ENCODE peak calls at places on chromosomes 13 and 19, in eight cellular contexts. One of them, this sample, is unnamed.

GRCh38 chr13:48235100-48235813 is 2.3 kb downstream of the ITM2B start:
- DNase-seq in stimulated activated CD8-positive, alpha-beta memory T cell treated with anti-CD3 and anti-CD28 coated beads, Interleukin-15, amount 100 ng/mL, for 24 hours: no peak
- DNase-seq in NCI-H510A: no peak
- DNase-seq in T-helper 1 cell: peak; percentile 47
- DNase-seq in ovary: no peak
- DNase-seq in cortex of kidney: no peak
- DNase-seq in astrocyte of the spinal cord: peak; percentile 44
- DNase-seq in activated CD8-positive, alpha-beta memory T cell treated with anti-CD3 and anti-CD28 coated beads, Interleukin-2, amount 50 U/mL, for 4 hours: no peak
- DNase-seq in this sample: no peak

GRCh38 chr13:59086147-59086546 is 1077.6 kb downstream of the DIAPH3 start:
- DNase-seq in stimulated activated CD8-positive, alpha-beta memory T cell treated with anti-CD3 and anti-CD28 coated beads, Interleukin-15, amount 100 ng/mL, for 24 hours: no peak
- DNase-seq in NCI-H510A: no peak
- DNase-seq in T-helper 1 cell: no peak
- DNase-seq in ovary: no peak
- DNase-seq in cortex of kidney: no peak
- DNase-seq in astrocyte of the spinal cord: peak; percentile 78
- DNase-seq in activated CD8-positive, alpha-beta memory T cell treated with anti-CD3 and anti-CD28 coated beads, Interleukin-2, amount 50 U/mL, for 4 hours: no peak
- DNase-seq in this sample: no peak

GRCh38 chr13:110319774-110320509 is 12.9 kb downstream of the COL4A2 start:
- DNase-seq in stimulated activated CD8-positive, alpha-beta memory T cell treated with anti-CD3 and anti-CD28 coated beads, Interleukin-15, amount 100 ng/mL, for 24 hours: no peak
- DNase-seq in NCI-H510A: no peak
- DNase-seq in T-helper 1 cell: peak; percentile 17
- DNase-seq in ovary: no peak
- DNase-seq in cortex of kidney: no peak
- DNase-seq in astrocyte of the spinal cord: peak; percentile 87
- DNase-seq in activated CD8-positive, alpha-beta memory T cell treated with anti-CD3 and anti-CD28 coated beads, Interleukin-2, amount 50 U/mL, for 4 hours: no peak
- DNase-seq in this sample: no peak

GRCh38 chr19:2524840-2525723 is 49.2 kb downstream of the GADD45B start:
- DNase-seq in stimulated activated CD8-positive, alpha-beta memory T cell treated with anti-CD3 and anti-CD28 coated beads, Interleukin-15, amount 100 ng/mL, for 24 hours: no peak
- DNase-seq in NCI-H510A: no peak
- DNase-seq in T-helper 1 cell: no peak
- DNase-seq in ovary: no peak
- DNase-seq in cortex of kidney: no peak
- DNase-seq in astrocyte of the spinal cord: peak; percentile 76
- DNase-seq in activated CD8-positive, alpha-beta memory T cell treated with anti-CD3 and anti-CD28 coated beads, Interleukin-2, amount 50 U/mL, for 4 hours: no peak
- DNase-seq in this sample: no peak

GRCh38 chr19:56750658-56751057 is 79.1 kb upstream of the ZNF835 start:
- DNase-seq in stimulated activated CD8-positive, alpha-beta memory T cell treated with anti-CD3 and anti-CD28 coated beads, Interleukin-15, amount 100 ng/mL, for 24 hours: no peak
- DNase-seq in NCI-H510A: no peak
- DNase-seq in T-helper 1 cell: no peak
- DNase-seq in ovary: no peak
- DNase-seq in cortex of kidney: no peak
- DNase-seq in astrocyte of the spinal cord: no peak
- DNase-seq in activated CD8-positive, alpha-beta memory T cell treated with anti-CD3 and anti-CD28 coated beads, Interleukin-2, amount 50 U/mL, for 4 hours: no peak
- DNase-seq in this sample: no peak

GRCh38 chr13:20826810-20827560 is 53.2 kb upstream of the EEF1AKMT1 start:
- DNase-seq in stimulated activated CD8-positive, alpha-beta memory T cell treated with anti-CD3 and anti-CD28 coated beads, Interleukin-15, amount 100 ng/mL, for 24 hours: no peak
- DNase-seq in NCI-H510A: no peak
- DNase-seq in T-helper 1 cell: no peak
- DNase-seq in ovary: no peak
- DNase-seq in cortex of kidney: no peak
- DNase-seq in astrocyte of the spinal cord: peak; percentile 47
- DNase-seq in activated CD8-positive, alpha-beta memory T cell treated with anti-CD3 and anti-CD28 coated beads, Interleukin-2, amount 50 U/mL, for 4 hours: no peak
- DNase-seq in this sample: no peak

GRCh38 chr13:111314852-111315251 is 5.6 kb upstream of the TEX29 start:
- DNase-seq in stimulated activated CD8-positive, alpha-beta memory T cell treated with anti-CD3 and anti-CD28 coated beads, Interleukin-15, amount 100 ng/mL, for 24 hours: no peak
- DNase-seq in NCI-H510A: no peak
- DNase-seq in T-helper 1 cell: no peak
- DNase-seq in ovary: no peak
- DNase-seq in cortex of kidney: no peak
- DNase-seq in astrocyte of the spinal cord: no peak
- DNase-seq in activated CD8-positive, alpha-beta memory T cell treated with anti-CD3 and anti-CD28 coated beads, Interleukin-2, amount 50 U/mL, for 4 hours: no peak
- DNase-seq in this sample: no peak

GRCh38 chr19:31897292-31897691 is 448.1 kb upstream of the ZNF507 start:
- DNase-seq in stimulated activated CD8-positive, alpha-beta memory T cell treated with anti-CD3 and anti-CD28 coated beads, Interleukin-15, amount 100 ng/mL, for 24 hours: no peak
- DNase-seq in NCI-H510A: no peak
- DNase-seq in T-helper 1 cell: no peak
- DNase-seq in ovary: no peak
- DNase-seq in cortex of kidney: no peak
- DNase-seq in astrocyte of the spinal cord: no peak
- DNase-seq in activated CD8-positive, alpha-beta memory T cell treated with anti-CD3 and anti-CD28 coated beads, Interleukin-2, amount 50 U/mL, for 4 hours: no peak
- DNase-seq in this sample: no peak

GRCh38 chr13:60431108-60431700 is 34.2 kb downstream of the TDRD3 start:
- DNase-seq in stimulated activated CD8-positive, alpha-beta memory T cell treated with anti-CD3 and anti-CD28 coated beads, Interleukin-15, amount 100 ng/mL, for 24 hours: no peak
- DNase-seq in NCI-H510A: no peak
- DNase-seq in T-helper 1 cell: peak; percentile 51
- DNase-seq in ovary: no peak
- DNase-seq in cortex of kidney: no peak
- DNase-seq in astrocyte of the spinal cord: peak; percentile 76
- DNase-seq in activated CD8-positive, alpha-beta memory T cell treated with anti-CD3 and anti-CD28 coated beads, Interleukin-2, amount 50 U/mL, for 4 hours: no peak
- DNase-seq in this sample: no peak

This sample was measured in Peyer's patch.